ENCODE peak calls at places on chromosomes 1 and 21, in nine cellular contexts. T is neural crest cell; Y is OCI-LY7; V is lower leg skin; C is CD4-positive, alpha-beta T cell; S is heart right ventricle; F is prostate gland; G is HCT116; I is astrocyte of the spinal cord. K is an unnamed sample.

GRCh38 chr1:76158126-76158525 is 83.6 kb downstream of the ST6GALNAC3 start:
- DNase-seq in T (no peak), Y (no peak), V (no peak), C (no peak), S (no peak), F (no peak), G (peak), I (no peak), K (no peak)

GRCh38 chr1:3732747-3733602 is 19.3 kb upstream of the CCDC27 start:
- DNase-seq in T (no peak), Y (no peak), V (no peak), C (no peak), S (no peak), F (no peak), G (no peak), I (no peak), K (no peak)

GRCh38 chr1:28668191-28668955 is at the start of gene GMEB1:
- DNase-seq in T (peak), Y (peak), V (peak), C (peak), S (peak), F (peak), G (peak), I (peak), K (peak)

GRCh38 chr1:6632588-6633514 is 8.2 kb downstream of the THAP3 start:
- DNase-seq in T (no peak), Y (no peak), V (no peak), C (no peak), S (no peak), F (no peak), G (no peak), I (no peak), K (no peak)

GRCh38 chr1:29632436-29633270 is 396.3 kb downstream of the PTPRU start:
- DNase-seq in T (no peak), Y (no peak), V (no peak), C (no peak), S (no peak), F (no peak), G (no peak), I (no peak), K (no peak)

GRCh38 chr1:234169161-234169849 is 204.0 kb upstream of the COA6 start:
- DNase-seq in T (no peak), Y (no peak), V (no peak), C (no peak), S (no peak), F (no peak), G (no peak), I (no peak), K (peak)

GRCh38 chr1:205619376-205619775 is 12.4 kb downstream of the ELK4 start:
- DNase-seq in T (no peak), Y (no peak), V (no peak), C (no peak), S (no peak), F (no peak), G (no peak), I (no peak), K (no peak)

GRCh38 chr1:214006845-214007244 is 19.1 kb downstream of the PROX1 start:
- DNase-seq in T (no peak), Y (no peak), V (no peak), C (no peak), S (no peak), F (no peak), G (no peak), I (no peak), K (peak)

GRCh38 chr1:16012590-16013219 is 5.1 kb downstream of the HSPB7 start:
- DNase-seq in T (peak), Y (peak), V (no peak), C (no peak), S (peak), F (peak), G (peak), I (peak), K (no peak)

GRCh38 chr1:20233394-20233793 is 47.1 kb upstream of the PLA2G2C start:
- DNase-seq in T (no peak), Y (peak), V (no peak), C (no peak), S (no peak), F (no peak), G (peak), I (peak), K (no peak)

GRCh38 chr1:93865253-93865652 is 13.8 kb downstream of the DNTTIP2 start:
- DNase-seq in T (no peak), Y (no peak), V (no peak), C (no peak), S (no peak), F (no peak), G (no peak), I (no peak), K (no peak)

GRCh38 chr1:220788146-220788545 is 1.4 kb downstream of the MTARC1 start:
- DNase-seq in T (no peak), Y (no peak), V (no peak), C (no peak), S (no peak), F (no peak), G (no peak), I (no peak), K (no peak)

GRCh38 chr1:220786057-220786336 is 716 bp upstream of the MTARC1 start:
- DNase-seq in T (no peak), Y (no peak), V (no peak), C (no peak), S (no peak), F (no peak), G (no peak), I (no peak), K (no peak)

GRCh38 chr1:220785166-220786056 is 1.3 kb upstream of the MTARC1 start:
- DNase-seq in T (no peak), Y (no peak), V (no peak), C (no peak), S (no peak), F (peak), G (no peak), I (no peak), K (no peak)

GRCh38 chr1:220787069-220787614 is 429 bp downstream of the MTARC1 start:
- DNase-seq in T (no peak), Y (no peak), V (no peak), C (no peak), S (no peak), F (peak), G (peak), I (no peak), K (no peak)

GRCh38 chr1:220786337-220787068 is at the start of gene MTARC1:
- DNase-seq in T (peak), Y (no peak), V (no peak), C (no peak), S (peak), F (peak), G (no peak), I (peak), K (no peak)
- TF ChIP-seq CTCF in T (no peak), Y (no peak), V (no peak), C (no peak), S (no peak), F (no peak), G (no peak), I (no peak), K (no peak)

GRCh38 chr21:39611547-39612190 is 1.1 kb upstream of the B3GALT5 start:
- DNase-seq in T (no peak), Y (no peak), V (no peak), C (no peak), S (no peak), F (no peak), G (no peak), I (no peak), K (peak)

GRCh38 chr21:39610705-39611104 is 2.0 kb upstream of the B3GALT5 start:
- DNase-seq in T (no peak), Y (no peak), V (no peak), C (no peak), S (no peak), F (no peak), G (no peak), I (peak), K (peak)

GRCh38 chr21:39616373-39616772 is 3.6 kb downstream of the B3GALT5 start:
- DNase-seq in T (no peak), Y (no peak), V (no peak), C (no peak), S (no peak), F (no peak), G (no peak), I (no peak), K (no peak)

GRCh38 chr21:39613029-39613934 is 542 bp downstream of the B3GALT5 start:
- DNase-seq in T (no peak), Y (no peak), V (no peak), C (no peak), S (no peak), F (no peak), G (no peak), I (peak), K (peak)

GRCh38 chr21:39612233-39613028 is at the start of gene B3GALT5:
- DNase-seq in T (peak), Y (no peak), V (no peak), C (no peak), S (no peak), F (no peak), G (peak), I (peak), K (peak)
- TF ChIP-seq CTCF in T (no peak), Y (no peak), V (no peak), C (no peak), S (no peak), F (no peak), G (no peak), I (no peak), K (no peak)

GRCh38 chr1:153538315-153538821 is 2.4 kb downstream of the S100A5 start:
- DNase-seq in T (no peak), Y (no peak), V (peak), C (no peak), S (no peak), F (no peak), G (no peak), I (no peak), K (no peak)
- TF ChIP-seq CTCF in T (no peak), Y (no peak), V (no peak), C (no peak), S (no peak), F (no peak), G (peak), I (no peak), K (no peak)

DNA sequence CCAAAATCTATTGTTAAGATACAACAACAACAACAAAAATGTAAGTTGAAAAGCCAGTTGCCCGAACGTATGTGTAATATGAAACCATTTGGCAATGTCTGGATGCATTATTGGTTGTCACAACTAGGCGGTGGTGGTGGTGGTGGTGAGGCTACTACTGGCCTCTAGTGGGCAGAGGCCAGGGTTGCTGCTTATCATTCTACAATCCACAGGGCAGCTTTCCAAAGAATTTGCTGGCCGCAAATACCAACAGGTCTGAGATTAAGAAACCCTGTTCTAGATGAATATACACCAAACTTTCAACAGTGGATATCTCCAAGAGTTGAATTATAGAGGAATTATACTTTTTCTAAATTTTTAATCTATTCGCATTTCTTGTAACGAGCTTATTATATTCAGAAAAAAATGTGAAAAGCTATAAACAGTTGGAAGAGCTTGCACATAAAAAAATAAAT is 26.8 kb upstream of the ZNF697 start:
- DNase-seq in T (no peak), Y (no peak), V (no peak), C (peak), S (no peak), F (no peak), G (peak), I (peak), K (no peak)
- TF ChIP-seq CTCF in T (no peak), Y (no peak), V (no peak), C (no peak), S (peak), F (no peak), G (peak), I (no peak), K (no peak)

GRCh38 chr1:91510754-91511153 is 10.1 kb downstream of the CDC7 start:
- DNase-seq in T (no peak), Y (no peak), V (no peak), C (no peak), S (no peak), F (no peak), G (no peak), I (no peak), K (no peak)

GRCh38 chr1:91507330-91507729 is 6.7 kb downstream of the CDC7 start:
- DNase-seq in T (no peak), Y (no peak), V (no peak), C (no peak), S (no peak), F (no peak), G (no peak), I (no peak), K (no peak)

GRCh38 chr1:91515994-91516393 is 15.3 kb downstream of the CDC7 start:
- DNase-seq in T (no peak), Y (no peak), V (no peak), C (no peak), S (no peak), F (no peak), G (no peak), I (no peak), K (no peak)

GRCh38 chr1:91511386-91511785 is 10.7 kb downstream of the CDC7 start:
- DNase-seq in T (no peak), Y (peak), V (no peak), C (no peak), S (no peak), F (no peak), G (peak), I (peak), K (no peak)

DNA sequence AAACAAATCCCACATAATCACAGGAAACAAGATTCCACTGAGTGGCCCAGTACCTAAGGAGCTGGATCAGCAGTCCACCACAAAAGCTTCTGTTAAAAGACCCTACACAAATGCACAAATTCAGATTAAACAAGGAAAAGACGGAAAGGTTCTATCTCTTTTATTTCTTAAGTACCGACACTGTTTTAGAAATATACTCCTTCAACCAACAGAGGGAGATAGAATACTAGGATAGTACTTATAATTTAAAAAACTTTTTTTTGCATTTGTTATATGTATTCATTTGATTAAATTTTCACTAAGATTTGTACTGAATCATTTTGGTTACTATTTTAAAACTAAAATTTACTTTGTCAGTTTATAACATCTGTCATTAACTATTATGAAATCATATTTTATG is 12.5 kb downstream of the CDC7 start:
- DNase-seq in T (no peak), Y (no peak), V (no peak), C (no peak), S (no peak), F (no peak), G (no peak), I (peak), K (no peak)
- TF ChIP-seq CTCF in T (peak), Y (peak), V (no peak), C (peak), S (peak), F (no peak), G (peak), I (peak), K (peak)

DNA sequence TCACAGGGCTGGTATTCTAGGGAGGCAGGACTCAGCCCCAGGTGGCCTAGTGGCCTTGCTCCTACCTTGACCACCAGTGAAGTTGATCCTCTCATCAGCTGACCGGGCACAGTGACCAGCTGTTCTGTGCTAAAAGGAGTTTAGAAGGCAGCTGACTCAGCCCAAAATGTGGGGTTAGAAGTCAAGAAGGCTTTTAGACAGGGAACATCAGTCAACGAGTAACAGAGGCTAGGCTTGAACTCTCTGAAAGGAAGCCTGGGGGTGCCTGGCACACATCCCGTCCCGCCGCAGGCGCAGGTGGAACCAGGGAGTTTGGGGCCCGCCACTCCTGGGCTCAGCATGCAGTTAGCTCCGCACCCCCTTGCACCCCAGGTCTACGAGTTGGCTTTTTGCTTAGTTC is 114.9 kb upstream of the SLC45A1 start:
- DNase-seq in T (no peak), Y (no peak), V (no peak), C (no peak), S (no peak), F (no peak), G (no peak), I (no peak), K (no peak)
- TF ChIP-seq CTCF in T (no peak), Y (no peak), V (no peak), C (no peak), S (no peak), F (no peak), G (no peak), I (no peak), K (no peak)